ENCODE peak calls at places on chromosomes 13 and 19, in eight cellular contexts. One of them, this sample, is unnamed.

GRCh38 chr13:72221276-72221962 is 354.4 kb upstream of the DACH1 start:
- DNase-seq in hepatocyte: peak
- DNase-seq in fibroblast of the aortic adventitia: no peak
- DNase-seq in cardiac fibroblast: peak
- DNase-seq in cardiac muscle cell: peak
- DNase-seq in astrocyte: no peak
- DNase-seq in tibial nerve: no peak
- DNase-seq in HFF-Myc: no peak
- DNase-seq in this sample: no peak

GRCh38 chr19:18669524-18669817 is 14.0 kb upstream of the CRTC1 start:
- DNase-seq in hepatocyte: no peak
- DNase-seq in fibroblast of the aortic adventitia: no peak
- DNase-seq in cardiac fibroblast: no peak
- DNase-seq in cardiac muscle cell: no peak
- DNase-seq in astrocyte: peak
- DNase-seq in tibial nerve: no peak
- DNase-seq in HFF-Myc: no peak
- DNase-seq in this sample: no peak

GRCh38 chr13:98927954-98928927 is 49.6 kb downstream of the DOCK9 start:
- DNase-seq in hepatocyte: no peak
- DNase-seq in fibroblast of the aortic adventitia: peak
- DNase-seq in cardiac fibroblast: peak
- DNase-seq in cardiac muscle cell: peak
- DNase-seq in astrocyte: peak
- DNase-seq in tibial nerve: no peak
- DNase-seq in HFF-Myc: peak
- DNase-seq in this sample: peak

GRCh38 chr13:49938921-49939320 is 2.8 kb upstream of the SPRYD7 start:
- DNase-seq in hepatocyte: peak
- DNase-seq in fibroblast of the aortic adventitia: no peak
- DNase-seq in cardiac fibroblast: no peak
- DNase-seq in cardiac muscle cell: no peak
- DNase-seq in astrocyte: no peak
- DNase-seq in tibial nerve: no peak
- DNase-seq in HFF-Myc: no peak
- DNase-seq in this sample: no peak

GRCh38 chr19:46951236-46951986 is 68.2 kb upstream of the NPAS1 start:
- DNase-seq in hepatocyte: peak
- DNase-seq in fibroblast of the aortic adventitia: peak
- DNase-seq in cardiac fibroblast: peak
- DNase-seq in cardiac muscle cell: no peak
- DNase-seq in astrocyte: peak
- DNase-seq in tibial nerve: no peak
- DNase-seq in HFF-Myc: no peak
- DNase-seq in this sample: no peak

GRCh38 chr13:90839061-90839460 is 508.4 kb upstream of the MIR17HG start:
- DNase-seq in hepatocyte: peak
- DNase-seq in fibroblast of the aortic adventitia: no peak
- DNase-seq in cardiac fibroblast: no peak
- DNase-seq in cardiac muscle cell: no peak
- DNase-seq in astrocyte: no peak
- DNase-seq in tibial nerve: no peak
- DNase-seq in HFF-Myc: no peak
- DNase-seq in this sample: no peak

GRCh38 chr13:64305246-64305645 is 2889.6 kb upstream of the PCDH20 start:
- DNase-seq in hepatocyte: no peak
- DNase-seq in fibroblast of the aortic adventitia: peak
- DNase-seq in cardiac fibroblast: peak
- DNase-seq in cardiac muscle cell: peak
- DNase-seq in astrocyte: peak
- DNase-seq in tibial nerve: no peak
- DNase-seq in HFF-Myc: no peak
- DNase-seq in this sample: peak

GRCh38 chr13:110541526-110541920 is 20.0 kb downstream of the RAB20 start:
- DNase-seq in hepatocyte: no peak
- DNase-seq in fibroblast of the aortic adventitia: peak
- DNase-seq in cardiac fibroblast: peak
- DNase-seq in cardiac muscle cell: peak
- DNase-seq in astrocyte: peak
- DNase-seq in tibial nerve: no peak
- DNase-seq in HFF-Myc: no peak
- DNase-seq in this sample: no peak

GRCh38 chr13:77000475-77000874 is 8.6 kb downstream of the CLN5 start:
- DNase-seq in hepatocyte: no peak
- DNase-seq in fibroblast of the aortic adventitia: peak
- DNase-seq in cardiac fibroblast: peak
- DNase-seq in cardiac muscle cell: peak
- DNase-seq in astrocyte: no peak
- DNase-seq in tibial nerve: no peak
- DNase-seq in HFF-Myc: peak
- DNase-seq in this sample: peak

GRCh38 chr13:72983085-72983768 is 75.6 kb upstream of the KLF5 start:
- DNase-seq in hepatocyte: peak
- DNase-seq in fibroblast of the aortic adventitia: peak
- DNase-seq in cardiac fibroblast: peak
- DNase-seq in cardiac muscle cell: peak
- DNase-seq in astrocyte: peak
- DNase-seq in tibial nerve: no peak
- DNase-seq in HFF-Myc: no peak
- DNase-seq in this sample: peak

GRCh38 chr19:12647490-12648071 is 19.0 kb downstream of the MAN2B1 start:
- DNase-seq in hepatocyte: peak
- DNase-seq in fibroblast of the aortic adventitia: no peak
- DNase-seq in cardiac fibroblast: peak
- DNase-seq in cardiac muscle cell: peak
- DNase-seq in astrocyte: no peak
- DNase-seq in tibial nerve: no peak
- DNase-seq in HFF-Myc: no peak
- DNase-seq in this sample: no peak

GRCh38 chr13:30826911-30827577 is 79.0 kb upstream of the MEDAG start:
- DNase-seq in hepatocyte: no peak
- DNase-seq in fibroblast of the aortic adventitia: no peak
- DNase-seq in cardiac fibroblast: no peak
- DNase-seq in cardiac muscle cell: no peak
- DNase-seq in astrocyte: no peak
- DNase-seq in tibial nerve: no peak
- DNase-seq in HFF-Myc: no peak
- DNase-seq in this sample: no peak

GRCh38 chr13:45696610-45697226 is 5.4 kb upstream of the CBY2 start:
- DNase-seq in hepatocyte: no peak
- DNase-seq in fibroblast of the aortic adventitia: no peak
- DNase-seq in cardiac fibroblast: no peak
- DNase-seq in cardiac muscle cell: no peak
- DNase-seq in astrocyte: peak
- DNase-seq in tibial nerve: no peak
- DNase-seq in HFF-Myc: no peak
- DNase-seq in this sample: no peak

GRCh38 chr13:109180905-109181425 is 551.6 kb downstream of the MYO16 start:
- DNase-seq in hepatocyte: peak
- DNase-seq in fibroblast of the aortic adventitia: peak
- DNase-seq in cardiac fibroblast: peak
- DNase-seq in cardiac muscle cell: peak
- DNase-seq in astrocyte: peak
- DNase-seq in tibial nerve: no peak
- DNase-seq in HFF-Myc: peak
- DNase-seq in this sample: peak

GRCh38 chr19:28228854-28229253 is 984.1 kb downstream of the UQCRFS1 start:
- DNase-seq in hepatocyte: no peak
- DNase-seq in fibroblast of the aortic adventitia: no peak
- DNase-seq in cardiac fibroblast: no peak
- DNase-seq in cardiac muscle cell: no peak
- DNase-seq in astrocyte: no peak
- DNase-seq in tibial nerve: no peak
- DNase-seq in HFF-Myc: no peak
- DNase-seq in this sample: no peak

GRCh38 chr19:49432141-49433073 is 7.2 kb downstream of the GFY start:
- DNase-seq in hepatocyte: no peak
- DNase-seq in fibroblast of the aortic adventitia: no peak
- DNase-seq in cardiac fibroblast: no peak
- DNase-seq in cardiac muscle cell: no peak
- DNase-seq in astrocyte: no peak
- DNase-seq in tibial nerve: no peak
- DNase-seq in HFF-Myc: no peak
- DNase-seq in this sample: no peak
- H3K4me3 ChIP-seq in hepatocyte: no peak
- H3K4me3 ChIP-seq in fibroblast of the aortic adventitia: no peak
- H3K4me3 ChIP-seq in cardiac fibroblast: no peak
- H3K4me3 ChIP-seq in cardiac muscle cell: no peak
- H3K4me3 ChIP-seq in astrocyte: no peak
- H3K4me3 ChIP-seq in tibial nerve: no peak
- H3K4me3 ChIP-seq in HFF-Myc: no peak
- H3K4me3 ChIP-seq in this sample: no peak

GRCh38 chr13:26718872-26719271 is 41.7 kb downstream of the GPR12 start:
- DNase-seq in hepatocyte: no peak
- DNase-seq in fibroblast of the aortic adventitia: no peak
- DNase-seq in cardiac fibroblast: no peak
- DNase-seq in cardiac muscle cell: no peak
- DNase-seq in astrocyte: no peak
- DNase-seq in tibial nerve: no peak
- DNase-seq in HFF-Myc: no peak
- DNase-seq in this sample: no peak

GRCh38 chr13:26718146-26718545 is 42.4 kb downstream of the GPR12 start:
- DNase-seq in hepatocyte: no peak
- DNase-seq in fibroblast of the aortic adventitia: no peak
- DNase-seq in cardiac fibroblast: no peak
- DNase-seq in cardiac muscle cell: no peak
- DNase-seq in astrocyte: no peak
- DNase-seq in tibial nerve: no peak
- DNase-seq in HFF-Myc: no peak
- DNase-seq in this sample: no peak

GRCh38 chr13:26721251-26721939 is 39.2 kb downstream of the GPR12 start:
- DNase-seq in hepatocyte: no peak
- DNase-seq in fibroblast of the aortic adventitia: no peak
- DNase-seq in cardiac fibroblast: no peak
- DNase-seq in cardiac muscle cell: no peak
- DNase-seq in astrocyte: no peak
- DNase-seq in tibial nerve: no peak
- DNase-seq in HFF-Myc: no peak
- DNase-seq in this sample: no peak

GRCh38 chr13:26716984-26717383 is 43.6 kb downstream of the GPR12 start:
- DNase-seq in hepatocyte: no peak
- DNase-seq in fibroblast of the aortic adventitia: no peak
- DNase-seq in cardiac fibroblast: no peak
- DNase-seq in cardiac muscle cell: no peak
- DNase-seq in astrocyte: no peak
- DNase-seq in tibial nerve: no peak
- DNase-seq in HFF-Myc: no peak
- DNase-seq in this sample: no peak

GRCh38 chr13:26719356-26719945 is 41.1 kb downstream of the GPR12 start:
- DNase-seq in hepatocyte: no peak
- DNase-seq in fibroblast of the aortic adventitia: peak
- DNase-seq in cardiac fibroblast: no peak
- DNase-seq in cardiac muscle cell: peak
- DNase-seq in astrocyte: no peak
- DNase-seq in tibial nerve: no peak
- DNase-seq in HFF-Myc: peak
- DNase-seq in this sample: no peak
- TF ChIP-seq CTCF in hepatocyte: peak
- TF ChIP-seq CTCF in fibroblast of the aortic adventitia: peak
- TF ChIP-seq CTCF in cardiac fibroblast: peak
- TF ChIP-seq CTCF in cardiac muscle cell: peak
- TF ChIP-seq CTCF in astrocyte: peak
- TF ChIP-seq CTCF in tibial nerve: no peak
- TF ChIP-seq CTCF in HFF-Myc: peak
- TF ChIP-seq CTCF in this sample: peak

DNA sequence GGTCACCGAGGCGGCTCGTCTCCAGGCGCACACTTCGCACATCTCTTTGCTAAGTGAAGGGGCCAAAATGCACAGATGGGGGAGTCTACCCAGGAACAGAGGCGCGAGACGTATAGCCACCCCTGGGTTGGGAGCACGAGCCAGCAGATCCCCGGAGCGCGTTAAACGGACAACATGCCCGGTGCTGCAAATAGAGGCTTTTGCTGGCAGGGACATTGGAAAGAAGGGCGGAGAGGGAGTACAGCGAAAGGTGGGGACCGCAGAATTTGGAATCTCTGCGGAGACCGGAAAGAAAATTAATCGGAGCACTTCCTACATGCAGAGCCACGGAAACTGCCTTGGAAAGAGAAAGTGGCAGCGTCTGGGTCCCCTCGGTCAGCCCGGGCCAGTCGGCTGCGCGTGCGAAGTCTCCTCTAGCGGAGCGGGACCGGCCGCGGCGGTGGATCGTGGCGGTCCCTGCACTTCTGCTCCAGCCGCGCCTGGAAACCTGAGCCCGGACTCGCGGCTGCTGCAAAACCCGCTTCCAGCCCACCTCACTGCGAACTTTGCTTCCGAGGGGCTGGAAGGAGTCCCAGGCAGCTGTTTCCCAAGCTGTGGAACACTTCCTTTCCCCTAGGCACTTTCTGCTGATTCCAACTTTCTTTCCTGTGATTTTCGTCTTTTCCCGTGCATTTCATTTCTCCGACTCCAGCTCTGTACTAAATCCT is 791 bp upstream of the PCDH9 start:
- DNase-seq in hepatocyte: peak
- DNase-seq in fibroblast of the aortic adventitia: peak
- DNase-seq in cardiac fibroblast: peak
- DNase-seq in cardiac muscle cell: peak
- DNase-seq in astrocyte: peak
- DNase-seq in tibial nerve: peak
- DNase-seq in HFF-Myc: no peak
- DNase-seq in this sample: no peak
- H3K4me3 ChIP-seq in hepatocyte: peak
- H3K4me3 ChIP-seq in fibroblast of the aortic adventitia: peak
- H3K4me3 ChIP-seq in cardiac fibroblast: peak
- H3K4me3 ChIP-seq in cardiac muscle cell: peak
- H3K4me3 ChIP-seq in astrocyte: peak
- H3K4me3 ChIP-seq in tibial nerve: peak
- H3K4me3 ChIP-seq in HFF-Myc: peak
- H3K4me3 ChIP-seq in this sample: peak

DNA sequence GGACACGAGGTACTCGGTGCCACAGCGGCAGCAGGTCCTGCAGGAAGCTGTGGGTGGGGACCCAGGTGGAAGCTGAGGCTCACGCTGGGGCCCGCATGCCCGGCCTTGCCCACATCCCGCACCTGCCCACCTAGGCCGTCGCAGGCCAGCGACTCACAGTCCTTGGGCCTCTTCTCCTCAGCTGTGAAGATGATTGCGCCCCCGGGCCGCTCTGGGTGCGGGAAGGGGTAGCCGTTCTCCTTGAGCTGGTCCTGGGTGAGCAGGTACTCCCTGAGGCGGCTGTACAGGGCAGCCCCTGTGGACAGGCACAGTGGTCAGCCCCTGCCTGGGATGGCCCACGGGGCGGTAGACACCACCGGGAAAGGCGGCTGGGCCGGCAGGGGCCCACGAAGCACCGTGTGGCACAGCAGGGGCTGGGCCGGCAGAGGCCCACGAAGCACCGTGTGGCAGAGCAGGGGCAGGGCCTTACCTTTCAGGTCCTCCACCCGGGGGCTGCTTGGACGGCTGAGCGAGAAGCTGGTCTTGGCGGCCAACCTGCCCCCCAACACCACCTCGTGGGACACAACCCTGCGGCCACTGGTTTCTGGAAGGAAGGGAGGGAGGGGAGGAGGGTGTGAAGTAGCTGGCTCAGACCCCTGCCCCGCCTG is 6.6 kb upstream of the ATP8B3 start:
- DNase-seq in hepatocyte: no peak
- DNase-seq in fibroblast of the aortic adventitia: no peak
- DNase-seq in cardiac fibroblast: no peak
- DNase-seq in cardiac muscle cell: no peak
- DNase-seq in astrocyte: no peak
- DNase-seq in tibial nerve: no peak
- DNase-seq in HFF-Myc: no peak
- DNase-seq in this sample: no peak
- TF ChIP-seq CTCF in hepatocyte: no peak
- TF ChIP-seq CTCF in fibroblast of the aortic adventitia: no peak
- TF ChIP-seq CTCF in cardiac fibroblast: no peak
- TF ChIP-seq CTCF in cardiac muscle cell: no peak
- TF ChIP-seq CTCF in astrocyte: no peak
- TF ChIP-seq CTCF in tibial nerve: no peak
- TF ChIP-seq CTCF in HFF-Myc: no peak
- TF ChIP-seq CTCF in this sample: no peak